ENCODE peak calls at places on chromosomes 3 and 15, in seven cellular contexts. K, G, H, U, L, E and W are unnamed samples.

GRCh38 chr15:50636146-50636545 is 50.5 kb downstream of the TRPM7 start:
- DNase-seq in L (no peak), K (no peak), E (no peak), H (no peak), G (no peak), U (no peak), W (no peak)

GRCh38 chr3:40267940-40268707 is 41.4 kb upstream of the EIF1B start:
- DNase-seq in E (no peak), G (no peak), K (peak; percentile 3), H (no peak), U (no peak), L (no peak), W (no peak)

GRCh38 chr3:82783188-82783587 is 1021.7 kb upstream of the GBE1 start:
- DNase-seq in K (no peak), H (no peak), U (no peak), E (no peak), L (no peak), G (no peak), W (no peak)

GRCh38 chr3:187069857-187070516 is 69.3 kb downstream of the RPL39L start:
- DNase-seq in K (no peak), G (no peak), H (no peak), E (no peak), L (no peak), U (no peak), W (no peak)

GRCh38 chr15:92158426-92158825 is 235.3 kb upstream of the ST8SIA2 start:
- DNase-seq in K (peak; percentile 44), E (no peak), U (peak; percentile 7), H (no peak), L (no peak), G (no peak), W (no peak)

GRCh38 chr15:78360426-78360825 is 20.3 kb downstream of the CRABP1 start:
- DNase-seq in U (no peak), G (no peak), E (no peak), K (no peak), H (no peak), L (peak; percentile 34), W (no peak)

GRCh38 chr3:46693897-46694235 is 387 bp upstream of the ALS2CL start:
- DNase-seq in G (no peak), H (no peak), E (no peak), U (no peak), L (no peak), K (peak; percentile 11), W (no peak)

GRCh38 chr3:3589715-3590130 is 209.5 kb upstream of the LRRN1 start:
- DNase-seq in U (no peak), L (no peak), G (no peak), H (no peak), E (no peak), K (peak; percentile 6), W (no peak)

GRCh38 chr15:81311834-81312459 is 12.0 kb downstream of the STARD5 start:
- DNase-seq in G (no peak), U (no peak), L (no peak), H (no peak), K (peak; percentile 66), E (no peak), W (peak; percentile 76)

GRCh38 chr15:89197503-89197971 is 23.8 kb downstream of the RLBP1 start:
- DNase-seq in L (no peak), H (peak; percentile 37), U (no peak), E (no peak), K (no peak), G (no peak), W (peak; percentile 99)

GRCh38 chr3:11582123-11582968 is 61.4 kb downstream of the VGLL4 start:
- DNase-seq in H (peak; percentile 85), U (no peak), G (no peak), K (peak; percentile 93), E (no peak), L (peak; percentile 67), W (peak; percentile 91)

GRCh38 chr3:126256256-126256655 is 75.9 kb upstream of the ALDH1L1 start:
- DNase-seq in H (no peak), U (no peak), K (no peak), L (no peak), E (no peak), G (no peak), W (no peak)

GRCh38 chr15:83904107-83904720 is 250.3 kb downstream of the ADAMTSL3 start:
- DNase-seq in K (peak; percentile 85), H (peak; percentile 30), G (no peak), L (no peak), E (no peak), U (no peak), W (peak; percentile 5)

GRCh38 chr15:47987908-47988532 is 132.8 kb upstream of the SLC24A5 start:
- DNase-seq in E (peak; percentile 81), H (peak; percentile 72), K (peak; percentile 56), L (no peak), U (no peak), G (peak; percentile 24), W (peak; percentile 87)

GRCh38 chr3:133962879-133963278 is 66.8 kb downstream of the SLCO2A1 start:
- DNase-seq in U (no peak), K (peak; percentile 60), L (no peak), G (no peak), H (no peak), E (no peak), W (no peak)

GRCh38 chr3:2889772-2890171 is 220.4 kb downstream of the IL5RA start:
- DNase-seq in H (no peak), G (no peak), E (no peak), K (no peak), U (no peak), L (no peak), W (no peak)